ENCODE peak calls at places on chromosomes 13 and 19, in four cellular contexts. Y is GM12878, S is K562, I is GM12891. G is an unnamed sample.

GRCh38 chr13:75331792-75332349 is 150.1 kb downstream of the TBC1D4 start:
- DNase-seq in I (no peak), S (no peak), Y (no peak), G (no peak)

GRCh38 chr13:50850445-50850844 is 7.0 kb upstream of the DLEU7 start:
- DNase-seq in Y (no peak), I (no peak), S (no peak), G (no peak)

GRCh38 chr19:49340069-49340864 is 5.1 kb downstream of the CD37 start:
- DNase-seq in Y (peak), I (peak), S (peak), G (no peak)

GRCh38 chr13:21674271-21675009 is 3.6 kb downstream of the FGF9 start:
- DNase-seq in S (peak), I (no peak), Y (no peak), G (no peak)

GRCh38 chr19:39403331-39404312 is 3.0 kb upstream of the ZFP36 start:
- DNase-seq in Y (no peak), S (peak), I (peak), G (peak)

GRCh38 chr19:46618670-46619231 is 6.1 kb downstream of the PTGIR start:
- DNase-seq in I (no peak), S (no peak), Y (peak), G (no peak)

GRCh38 chr19:34229721-34230120 is 24.6 kb upstream of the GARRE1 start:
- DNase-seq in S (no peak), Y (no peak), I (no peak), G (no peak)

GRCh38 chr13:96403241-96403640 is 313.3 kb downstream of the HS6ST3 start:
- DNase-seq in Y (no peak), S (no peak), I (no peak), G (no peak)

GRCh38 chr19:10433131-10433536 is 12.8 kb downstream of the PDE4A start:
- DNase-seq in S (peak), I (no peak), Y (no peak), G (no peak)

GRCh38 chr13:75803175-75803611 is 167.1 kb downstream of the LMO7 start:
- DNase-seq in Y (no peak), S (no peak), I (no peak), G (no peak)

GRCh38 chr19:14091086-14091884 is 734 bp upstream of the SAMD1 start:
- DNase-seq in I (peak), Y (no peak), S (peak), G (peak)

GRCh38 chr13:26786651-26787295 is 26.2 kb upstream of the GPR12 start:
- DNase-seq in Y (no peak), I (no peak), S (no peak), G (no peak)

GRCh38 chr19:38247734-38248268 is 8.4 kb downstream of the PPP1R14A start:
- DNase-seq in I (no peak), Y (no peak), S (no peak), G (no peak)

GRCh38 chr19:17490411-17490810 is 20.1 kb downstream of the SLC27A1 start:
- DNase-seq in S (no peak), I (no peak), Y (no peak), G (no peak)

GRCh38 chr13:44974056-44974798 is 15.0 kb downstream of the NUFIP1 start:
- DNase-seq in Y (peak), S (no peak), I (no peak), G (no peak)

GRCh38 chr13:112113851-112114250 is 46.9 kb downstream of the SOX1 start:
- DNase-seq in I (no peak), Y (no peak), S (no peak), G (no peak)

GRCh38 chr19:3506384-3507340 is 551 bp downstream of the FZR1 start:
- DNase-seq in Y (no peak), S (peak), I (no peak), G (no peak)

GRCh38 chr13:27006519-27007161 is 165.0 kb downstream of the USP12 start:
- DNase-seq in Y (no peak), I (no peak), S (no peak), G (no peak)

GRCh38 chr19:40191836-40192646 is 815 bp downstream of the MAP3K10 start:
- DNase-seq in I (peak), Y (no peak), S (peak), G (no peak)

GRCh38 chr13:37306778-37307544 is 201.5 kb upstream of the CSNK1A1L start:
- DNase-seq in S (no peak), I (no peak), Y (no peak), G (no peak)

GRCh38 chr13:107466326-107466725 is 749.0 kb downstream of the LIG4 start:
- DNase-seq in I (no peak), S (no peak), Y (no peak), G (no peak)

GRCh38 chr19:17868669-17869068 is 3.1 kb upstream of the SLC5A5 start:
- DNase-seq in S (peak), I (no peak), Y (no peak), G (no peak)

GRCh38 chr13:31605076-31605858 is 134.1 kb upstream of the RXFP2 start:
- DNase-seq in Y (no peak), S (no peak), I (no peak), G (no peak)

GRCh38 chr13:35349673-35350278 is 126.7 kb downstream of the MAB21L1 start:
- DNase-seq in Y (peak), S (no peak), I (no peak), G (no peak)

GRCh38 chr19:48194041-48194871 is 23.8 kb downstream of the ZSWIM9 start:
- DNase-seq in I (no peak), S (peak), Y (no peak), G (no peak)

GRCh38 chr13:26557051-26557392 is 461 bp upstream of the WASF3 start:
- DNase-seq in S (no peak), Y (no peak), I (no peak), G (no peak)

GRCh38 chr13:65943024-65943423 is 1287.1 kb downstream of the PCDH9 start:
- DNase-seq in I (no peak), S (no peak), Y (no peak), G (no peak)

GRCh38 chr19:17385878-17386611 is 8.0 kb downstream of the CCDC194 start:
- DNase-seq in I (no peak), S (peak), Y (no peak), G (peak)

DNA sequence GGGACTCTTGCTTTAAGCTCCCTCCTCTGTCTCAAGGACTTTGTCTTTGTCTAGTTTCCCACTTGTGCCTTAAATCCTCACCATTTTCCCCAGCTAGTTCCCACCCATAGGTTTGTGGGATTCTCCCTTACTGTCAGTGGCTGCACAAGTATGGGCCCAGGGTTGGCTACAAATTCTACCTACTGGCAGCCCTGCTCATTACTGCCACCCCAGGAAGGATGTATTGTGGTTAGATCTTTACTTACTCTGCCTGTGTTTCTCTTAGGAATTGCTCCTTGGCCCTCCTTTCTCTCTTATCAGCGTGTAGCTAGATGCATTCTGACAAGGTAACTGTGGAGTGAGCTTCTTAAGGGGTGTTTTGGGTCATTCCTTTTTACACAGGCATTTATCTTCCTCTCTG is 413.5 kb upstream of the PCDH9 start:
- DNase-seq in I (no peak), S (no peak), Y (no peak), G (peak)
- TF ChIP-seq SPI1 in I (no peak), S (no peak), Y (no peak), G (no peak)

DNA sequence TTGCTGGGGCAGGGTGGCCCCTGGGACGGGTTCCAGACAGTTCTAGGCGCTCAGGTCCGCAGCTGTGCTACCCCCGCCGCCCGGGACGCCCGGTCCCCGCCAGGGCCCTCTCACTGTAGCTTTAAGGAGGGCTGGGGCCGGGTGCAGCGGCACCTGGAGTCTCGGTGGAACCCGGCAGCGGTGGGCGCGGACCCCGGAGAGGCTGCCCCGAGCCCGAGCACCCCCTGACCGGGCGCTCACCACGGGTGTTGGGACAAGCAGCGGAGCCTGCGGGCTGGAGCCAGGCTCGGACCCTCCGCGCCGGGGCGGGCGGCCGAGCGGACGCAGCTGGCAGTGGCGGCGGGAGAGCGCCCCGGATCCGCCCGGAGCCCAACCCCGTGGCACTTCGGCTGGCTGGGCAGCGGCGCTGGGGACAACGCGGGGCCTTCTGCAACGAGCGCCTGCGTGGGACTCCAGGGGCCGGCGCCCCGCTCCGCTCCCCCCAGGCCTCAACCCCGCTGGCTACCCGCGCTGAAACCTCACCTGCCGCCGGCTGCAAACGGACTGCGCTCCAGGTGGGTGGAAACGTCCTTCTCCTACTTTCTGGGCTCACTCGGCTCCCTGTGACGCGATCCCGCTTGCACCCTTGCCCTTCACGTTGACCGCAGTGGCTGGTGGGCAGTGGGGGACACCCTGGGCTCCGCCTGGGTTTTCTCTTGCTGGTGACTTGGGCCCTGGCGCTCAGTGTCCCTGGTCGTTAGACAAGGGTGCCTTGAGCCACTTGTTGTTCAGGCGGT is 81.1 kb downstream of the ZNF429 start:
- DNase-seq in I (no peak), S (no peak), Y (no peak), G (no peak)
- TF ChIP-seq SPI1 in I (no peak), S (no peak), Y (no peak), G (no peak)

GRCh38 chr19:29680447-29680846 is 15.2 kb downstream of the PLEKHF1 start:
- DNase-seq in I (peak), Y (no peak), S (no peak), G (peak)
- TF ChIP-seq SPI1 in I (peak), Y (peak), S (no peak), G (no peak)

DNA sequence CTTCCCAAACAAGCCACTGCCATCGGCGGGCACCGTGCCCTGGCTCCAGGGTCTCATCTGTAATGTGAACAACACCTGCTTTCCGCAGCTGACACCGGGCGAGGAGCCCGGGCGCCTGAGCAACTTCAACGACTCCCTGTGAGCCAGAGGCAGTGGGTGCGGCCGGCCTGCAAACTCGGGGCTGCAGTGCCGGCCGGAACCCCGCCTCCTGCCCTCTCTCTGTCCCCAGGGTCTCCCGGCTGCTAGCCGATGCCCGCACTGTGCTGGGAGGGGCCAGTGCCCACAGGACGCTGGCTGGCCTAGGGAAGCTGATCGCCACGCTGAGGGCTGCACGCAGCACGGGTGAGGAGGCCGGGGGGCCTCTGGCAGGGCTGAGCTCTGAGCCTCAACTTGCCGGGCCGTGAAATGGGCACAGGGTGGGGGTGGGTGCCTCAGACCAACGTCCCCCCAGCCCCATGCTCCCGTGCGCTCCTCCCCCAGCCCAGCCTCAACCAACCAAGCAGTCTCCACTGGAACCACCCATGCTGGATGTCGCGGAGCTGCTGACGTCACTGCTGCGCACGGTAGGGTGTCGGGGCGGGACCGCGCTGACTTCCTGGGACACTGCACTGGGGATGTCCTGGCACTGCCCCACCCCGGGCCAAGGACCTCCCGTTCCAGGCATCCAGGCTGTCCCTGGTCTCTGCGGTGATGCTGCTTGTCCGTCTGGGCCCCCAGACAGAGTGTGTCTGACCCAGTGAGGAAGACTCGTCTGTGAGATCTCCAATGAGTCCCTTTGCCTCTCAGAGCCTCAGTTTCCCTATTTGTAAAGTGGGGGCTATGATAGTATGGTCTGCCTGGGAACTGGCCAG is 2.2 kb downstream of the ABCA7 start:
- DNase-seq in Y (no peak), I (no peak), S (peak), G (no peak)
- TF ChIP-seq SPI1 in Y (no peak), I (no peak), S (no peak), G (no peak)